ENCODE peak calls at places on chromosomes 11 and 22, in five cellular contexts. K is GM12865, L is SK-N-DZ, D is NAMALWA, P is NCI-H510A. I is an unnamed sample.

GRCh38 chr22:42648368-42649260 is 578 bp downstream of the CYB5R3 start:
- DNase-seq in K (peak; percentile 62), L (no peak), D (peak; percentile 49), P (no peak), I (no peak)

GRCh38 chr22:38353142-38353629 is 36.0 kb upstream of the CSNK1E start:
- DNase-seq in K (peak; percentile 70), L (peak; percentile 52), D (peak; percentile 64), P (peak; percentile 7), I (peak; percentile 21)

GRCh38 chr11:11444027-11444799 is 91.2 kb upstream of the CSNK2A3 start:
- DNase-seq in K (no peak), L (no peak), D (no peak), P (no peak), I (no peak)

GRCh38 chr11:118114266-118114665 is 27.5 kb upstream of the SMIM35 start:
- DNase-seq in K (no peak), L (no peak), D (no peak), P (no peak), I (no peak)

GRCh38 chr11:97622795-97623194 is 1233.0 kb downstream of the JRKL start:
- DNase-seq in K (no peak), L (no peak), D (no peak), P (no peak), I (no peak)

GRCh38 chr11:35944503-35945136 is 758 bp downstream of the LDLRAD3 start:
- DNase-seq in K (no peak), L (no peak), D (no peak), P (no peak), I (no peak)

GRCh38 chr11:121670792-121671275 is 218.1 kb upstream of the SORL1-AS1 start:
- DNase-seq in K (no peak), L (no peak), D (no peak), P (no peak), I (no peak)

GRCh38 chr22:27386186-27386585 is 415.4 kb downstream of the MN1 start:
- DNase-seq in K (no peak), L (no peak), D (no peak), P (no peak), I (no peak)

GRCh38 chr11:88043149-88043548 is 132.1 kb downstream of the RAB38 start:
- DNase-seq in K (no peak), L (no peak), D (no peak), P (no peak), I (no peak)

GRCh38 chr11:10139656-10140055 is 154.4 kb downstream of the SBF2 start:
- DNase-seq in K (no peak), L (no peak), D (no peak), P (no peak), I (peak; percentile 41)

GRCh38 chr22:27416553-27417427 is 384.8 kb downstream of the MN1 start:
- DNase-seq in K (no peak), L (no peak), D (no peak), P (no peak), I (peak; percentile 75)

GRCh38 chr11:10606536-10607208 is 38.2 kb upstream of the LYVE1 start:
- DNase-seq in K (peak; percentile 58), L (no peak), D (peak; percentile 26), P (no peak), I (no peak)

GRCh38 chr11:69311767-69312385 is 17.9 kb downstream of the MYEOV start:
- DNase-seq in K (no peak), L (no peak), D (no peak), P (no peak), I (no peak)

GRCh38 chr11:36027731-36028130 is 83.9 kb downstream of the LDLRAD3 start:
- DNase-seq in K (no peak), L (no peak), D (no peak), P (no peak), I (no peak)

GRCh38 chr22:36773935-36774334 is 2.0 kb downstream of the IFT27 start:
- DNase-seq in K (no peak), L (no peak), D (peak; percentile 47), P (no peak), I (peak; percentile 18)

GRCh38 chr11:85809881-85810280 is 1.1 kb downstream of the SYTL2 start:
- DNase-seq in K (no peak), L (peak; percentile 70), D (peak; percentile 39), P (no peak), I (no peak)

GRCh38 chr11:61969838-61970452 is 2.5 kb upstream of the FTH1 start:
- DNase-seq in K (no peak), L (no peak), D (no peak), P (no peak), I (peak; percentile 74)

GRCh38 chr11:128323381-128323780 is 264.0 kb downstream of the ETS1 start:
- DNase-seq in K (peak; percentile 63), L (no peak), D (peak; percentile 52), P (no peak), I (no peak)